ENCODE peak calls at places on chromosomes 4 and X, in six cellular contexts. T is astrocyte of the spinal cord, U is breast epithelium, H is HFF-Myc, G is AG09309, M is SJSA1. N is an unnamed sample.

GRCh38 chr4:79851625-79852304 is 221.3 kb downstream of the ANTXR2 start:
- DNase-seq in T (peak), U (no peak), H (no peak), G (no peak), M (peak), N (no peak)

GRCh38 chr4:100694467-100694866 is 176.6 kb upstream of the EMCN start:
- DNase-seq in T (no peak), U (no peak), H (no peak), G (no peak), M (no peak), N (no peak)

GRCh38 chrX:70470850-70471289 is 26.2 kb downstream of the DLG3 start:
- DNase-seq in T (peak), U (no peak), H (no peak), G (no peak), M (no peak), N (no peak)

GRCh38 chr4:177220376-177220775 is 89.3 kb upstream of the NEIL3 start:
- DNase-seq in T (peak), U (no peak), H (peak), G (no peak), M (no peak), N (no peak)

GRCh38 chrX:7065473-7065872 is 82.0 kb upstream of the STS start:
- DNase-seq in T (no peak), U (no peak), H (no peak), G (no peak), M (no peak), N (no peak)

GRCh38 chrX:11739796-11740195 is 18.2 kb upstream of the MSL3 start:
- DNase-seq in T (no peak), U (no peak), H (no peak), G (no peak), M (no peak), N (no peak)

GRCh38 chr4:128288689-128289106 is 1.1 kb upstream of the PGRMC2 start:
- DNase-seq in T (peak), U (no peak), H (no peak), G (no peak), M (no peak), N (no peak)

GRCh38 chrX:69987691-69988090 is 62.0 kb downstream of the AWAT2 start:
- DNase-seq in T (no peak), U (no peak), H (no peak), G (no peak), M (no peak), N (no peak)

GRCh38 chr4:150387983-150388382 is 194.0 kb upstream of the MAB21L2 start:
- DNase-seq in T (no peak), U (no peak), H (no peak), G (no peak), M (no peak), N (no peak)

GRCh38 chr4:185112104-185112503 is 31.0 kb upstream of the SLC25A4 start:
- DNase-seq in T (peak), U (no peak), H (peak), G (peak), M (peak), N (peak)

GRCh38 chrX:17030580-17031285 is 84.3 kb downstream of the REPS2 start:
- DNase-seq in T (peak), U (no peak), H (no peak), G (no peak), M (no peak), N (no peak)

GRCh38 chr4:89069481-89069880 is 12.5 kb upstream of the FAM13A start:
- DNase-seq in T (no peak), U (no peak), H (no peak), G (no peak), M (no peak), N (no peak)

GRCh38 chrX:3145716-3146115 is 104.4 kb downstream of the ARSF start:
- DNase-seq in T (peak), U (no peak), H (no peak), G (no peak), M (no peak), N (no peak)

GRCh38 chrX:108199691-108200090 is 108.1 kb downstream of the ATG4A start:
- DNase-seq in T (peak), U (no peak), H (no peak), G (no peak), M (peak), N (peak)

GRCh38 chr4:52665592-52665991 is 6.5 kb upstream of the USP46 start:
- DNase-seq in T (no peak), U (no peak), H (no peak), G (no peak), M (peak), N (no peak)

GRCh38 chr4:104989363-104989762 is 157.3 kb upstream of the TET2 start:
- DNase-seq in T (peak), U (no peak), H (no peak), G (no peak), M (no peak), N (peak)

GRCh38 chr4:112970903-112971302 is 78.5 kb upstream of the ANK2 start:
- DNase-seq in T (no peak), U (no peak), H (no peak), G (no peak), M (no peak), N (no peak)

GRCh38 chrX:103637604-103638338 is 9.0 kb downstream of the TCEAL1 start:
- DNase-seq in T (peak), U (no peak), H (no peak), G (no peak), M (no peak), N (no peak)

GRCh38 chr4:187088070-187088799 is 364.6 kb upstream of the FAT1 start:
- DNase-seq in T (no peak), U (no peak), H (no peak), G (no peak), M (no peak), N (no peak)

GRCh38 chrX:52933976-52934703 is 24.2 kb downstream of the FAM156A start:
- DNase-seq in T (no peak), U (no peak), H (no peak), G (no peak), M (no peak), N (no peak)

GRCh38 chr4:101284546-101284945 is 62.8 kb downstream of the PPP3CA start:
- DNase-seq in T (peak), U (no peak), H (no peak), G (no peak), M (no peak), N (no peak)

GRCh38 chr4:185426960-185427688 is 1.4 kb upstream of the UFSP2 start:
- DNase-seq in T (no peak), U (no peak), H (no peak), G (no peak), M (no peak), N (no peak)

GRCh38 chr4:94634266-94634665 is 123.5 kb upstream of the BMPR1B start:
- DNase-seq in T (peak), U (no peak), H (peak), G (peak), M (no peak), N (no peak)

GRCh38 chr4:77921701-77922100 is 59.1 kb downstream of the MRPL1 start:
- DNase-seq in T (peak), U (no peak), H (peak), G (peak), M (peak), N (peak)

GRCh38 chr4:33825685-33826084 is 2418.6 kb downstream of the ARAP2 start:
- DNase-seq in T (no peak), U (no peak), H (no peak), G (no peak), M (no peak), N (no peak)

GRCh38 chr4:183256756-183257385 is 63.2 kb downstream of the CLDN22 start:
- DNase-seq in T (peak), U (no peak), H (peak), G (no peak), M (peak), N (no peak)

DNA sequence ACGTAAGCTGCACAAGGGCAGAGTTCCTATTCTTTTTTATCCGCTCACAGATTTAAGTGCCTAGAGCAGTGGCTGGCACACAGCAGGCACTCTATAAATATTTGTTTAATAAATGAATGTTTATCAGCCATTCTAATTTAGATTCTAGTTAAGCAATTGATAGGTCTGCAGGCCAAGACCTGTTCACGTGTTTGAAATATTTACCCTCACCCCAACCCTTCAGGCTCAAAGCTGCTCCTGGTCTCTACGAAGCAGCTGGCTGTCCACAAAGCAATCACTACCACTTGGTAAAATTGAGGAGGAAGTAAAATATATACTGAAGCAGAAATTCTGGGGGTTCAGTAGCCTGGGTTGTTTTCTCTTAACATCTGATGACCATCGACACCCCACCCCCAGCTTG is 158.1 kb downstream of the MGST2 start:
- DNase-seq in T (no peak), U (no peak), H (no peak), G (no peak), M (no peak), N (no peak)
- H3K4me3 ChIP-seq in T (no peak), U (no peak), H (no peak), G (no peak), M (no peak), N (no peak)

DNA sequence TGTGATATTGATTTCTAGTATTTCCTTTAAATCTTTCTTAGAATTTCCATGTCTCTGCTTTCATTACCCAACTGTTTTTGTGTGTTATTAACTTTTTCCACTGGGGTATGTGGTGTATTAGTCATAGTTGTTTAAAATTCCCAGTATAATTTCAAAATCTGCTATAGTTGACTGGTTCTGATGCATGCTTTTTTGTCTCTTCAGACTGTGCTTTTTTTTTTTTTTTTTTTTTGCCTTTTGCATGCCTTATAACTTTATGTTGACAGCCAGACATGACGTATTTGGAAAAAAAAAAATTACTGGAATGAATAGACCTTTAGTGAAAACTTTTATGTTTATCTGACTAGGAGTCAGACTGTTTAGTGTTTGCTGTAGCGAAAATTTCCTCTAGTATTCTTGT is 580.4 kb downstream of the ANKRD50 start:
- DNase-seq in T (no peak), U (no peak), H (no peak), G (no peak), M (no peak), N (no peak)
- H3K4me3 ChIP-seq in T (no peak), U (no peak), H (no peak), G (no peak), M (no peak), N (no peak)

DNA sequence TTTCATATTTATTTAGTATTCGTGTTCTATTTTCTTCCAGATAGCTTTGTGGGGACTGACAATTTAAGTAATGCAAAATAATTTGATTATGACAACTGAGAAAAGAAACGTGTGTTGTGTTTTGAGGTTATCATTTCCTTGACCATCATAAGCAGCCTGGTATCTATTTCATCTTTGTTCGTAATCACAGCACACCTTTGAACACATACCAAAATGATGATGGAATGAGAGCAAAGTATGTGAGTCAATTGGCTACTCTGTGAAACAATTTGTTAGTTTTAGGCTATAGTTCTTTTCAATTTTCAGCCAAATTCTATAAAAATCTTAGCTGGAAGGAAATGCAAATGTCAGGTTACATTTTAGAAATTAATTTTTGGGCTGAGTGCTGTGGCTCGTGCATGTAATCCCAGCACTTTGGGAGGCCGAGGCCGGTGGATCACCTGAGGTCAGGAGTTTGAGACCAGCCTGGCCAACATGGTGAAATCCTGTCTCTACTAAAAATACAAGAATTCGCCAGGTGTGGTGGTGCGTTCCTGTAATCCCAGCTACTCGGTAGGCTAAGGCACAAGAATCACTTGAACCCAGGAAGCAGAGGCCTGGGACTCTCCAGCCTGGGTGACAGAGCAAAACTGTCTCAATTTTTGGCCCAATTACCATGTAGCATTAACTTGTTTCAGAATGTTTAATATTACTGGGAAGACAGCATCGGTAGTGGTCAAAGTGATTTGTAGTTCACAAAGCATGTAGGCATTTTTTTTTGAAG is 1.1 kb upstream of the DUSP21 start:
- DNase-seq in T (no peak), U (no peak), H (no peak), G (no peak), M (no peak), N (no peak)
- H3K4me3 ChIP-seq in T (no peak), U (no peak), H (no peak), G (no peak), M (no peak), N (no peak)

GRCh38 chr4:146333187-146333894 is 119.0 kb downstream of the REELD1 start:
- DNase-seq in T (peak), U (no peak), H (peak), G (peak), M (peak), N (no peak)
- H3K4me3 ChIP-seq in T (peak), U (no peak), H (peak), G (peak), M (no peak), N (no peak)

DNA sequence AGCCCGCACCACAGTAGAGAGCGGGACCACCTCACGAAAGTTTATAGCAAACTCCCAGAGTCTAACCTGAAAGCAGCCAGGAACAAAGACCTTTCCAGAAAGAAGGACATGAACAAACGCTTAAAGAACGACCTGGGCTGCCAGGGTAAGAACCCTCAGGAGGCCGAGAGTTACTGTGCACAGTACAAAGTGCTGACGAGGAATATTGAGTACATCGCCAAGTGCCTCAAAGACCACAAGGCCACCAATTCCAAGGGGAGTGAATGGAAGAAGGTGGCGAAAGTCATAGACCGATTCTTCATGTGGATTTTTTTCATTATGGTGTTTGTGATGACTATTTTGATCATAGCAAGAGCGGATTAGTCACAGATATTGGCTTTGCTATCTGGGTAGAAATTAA is 19.0 kb downstream of the CHRNA9 start:
- DNase-seq in T (no peak), U (no peak), H (no peak), G (no peak), M (no peak), N (no peak)
- H3K4me3 ChIP-seq in T (no peak), U (no peak), H (no peak), G (no peak), M (no peak), N (no peak)